ENCODE peak calls at places on chromosomes 4 and X, in five cellular contexts. D is SK-N-SH, E is K562, N is GM12878, K is HepG2. P is an unnamed sample. For H3K4me1, the result is how much of the 10 kb centered on the place peaks cover.

GRCh38 chrX:78378476-78379115 is 51.2 kb upstream of the CYSLTR1 start:
- DNase-seq in D (no peak), E (no peak), N (no peak), K (no peak), P (no peak)

GRCh38 chrX:108735680-108736508 is 469 bp downstream of the IRS4 start:
- DNase-seq in D (peak), E (no peak), N (no peak), K (no peak), P (no peak)

GRCh38 chrX:47080215-47080914 is 2.1 kb downstream of the RGN start:
- DNase-seq in D (no peak), E (no peak), N (no peak), K (peak), P (no peak)

GRCh38 chr4:188665466-188665865 is 526.2 kb downstream of the TRIML1 start:
- DNase-seq in D (no peak), E (no peak), N (no peak), K (no peak), P (no peak)

GRCh38 chr4:168540086-168540864 is 43.4 kb downstream of the PALLD start:
- DNase-seq in D (no peak), E (no peak), N (no peak), K (no peak), P (peak)

GRCh38 chr4:101730291-101731117 is 60.0 kb upstream of the BANK1 start:
- DNase-seq in D (peak), E (peak), N (peak), K (peak), P (peak)

GRCh38 chrX:97374266-97374665 is 490.6 kb downstream of the RPA4 start:
- DNase-seq in D (no peak), E (no peak), N (no peak), K (no peak), P (no peak)

GRCh38 chrX:44245730-44246129 is 97.7 kb downstream of the EFHC2 start:
- DNase-seq in D (no peak), E (no peak), N (no peak), K (no peak), P (no peak)

GRCh38 chr4:148164529-148164928 is 277.7 kb downstream of the NR3C2 start:
- DNase-seq in D (no peak), E (no peak), N (no peak), K (no peak), P (no peak)

GRCh38 chrX:3690140-3690539 is 23.3 kb downstream of the PRKX start:
- DNase-seq in D (no peak), E (no peak), N (no peak), K (no peak), P (no peak)

GRCh38 chrX:72201836-72202536 is 20.4 kb downstream of the PIN4 start:
- DNase-seq in D (no peak), E (no peak), N (no peak), K (no peak), P (no peak)

GRCh38 chr4:17701882-17702281 is 79.5 kb downstream of the FAM184B start:
- DNase-seq in D (no peak), E (no peak), N (no peak), K (no peak), P (no peak)

GRCh38 chr4:98659106-98659592 is 738 bp upstream of the TSPAN5 start:
- DNase-seq in D (no peak), E (no peak), N (no peak), K (no peak), P (no peak)
- H3K4me1 ChIP-seq in D (under half), E (under half), N (under half), K (under half), P (half or more)

GRCh38 chr4:170399894-170400293 is 310.1 kb upstream of the AADAT start:
- DNase-seq in D (no peak), E (no peak), N (no peak), K (no peak), P (no peak)

GRCh38 chr4:170400346-170400745 is 310.6 kb upstream of the AADAT start:
- DNase-seq in D (no peak), E (no peak), N (no peak), K (no peak), P (no peak)

GRCh38 chr4:170395773-170396172 is 306.0 kb upstream of the AADAT start:
- DNase-seq in D (no peak), E (no peak), N (no peak), K (no peak), P (no peak)

GRCh38 chr4:170398228-170398627 is 308.5 kb upstream of the AADAT start:
- DNase-seq in D (no peak), E (no peak), N (no peak), K (no peak), P (no peak)
- TF ChIP-seq MAX in D (no peak), E (no peak), N (no peak), K (no peak), P (no peak)

GRCh38 chr4:174522183-174523002 is at the start of gene HPGD:
- DNase-seq in D (peak), E (peak), N (no peak), K (no peak), P (no peak)

GRCh38 chr4:174523003-174523693 is 860 bp upstream of the HPGD start:
- DNase-seq in D (no peak), E (no peak), N (no peak), K (no peak), P (no peak)

GRCh38 chr4:174524242-174524641 is 2.0 kb upstream of the HPGD start:
- DNase-seq in D (no peak), E (peak), N (no peak), K (no peak), P (no peak)

GRCh38 chr4:174520655-174521054 is 1.6 kb downstream of the HPGD start:
- DNase-seq in D (no peak), E (no peak), N (no peak), K (no peak), P (no peak)

DNA sequence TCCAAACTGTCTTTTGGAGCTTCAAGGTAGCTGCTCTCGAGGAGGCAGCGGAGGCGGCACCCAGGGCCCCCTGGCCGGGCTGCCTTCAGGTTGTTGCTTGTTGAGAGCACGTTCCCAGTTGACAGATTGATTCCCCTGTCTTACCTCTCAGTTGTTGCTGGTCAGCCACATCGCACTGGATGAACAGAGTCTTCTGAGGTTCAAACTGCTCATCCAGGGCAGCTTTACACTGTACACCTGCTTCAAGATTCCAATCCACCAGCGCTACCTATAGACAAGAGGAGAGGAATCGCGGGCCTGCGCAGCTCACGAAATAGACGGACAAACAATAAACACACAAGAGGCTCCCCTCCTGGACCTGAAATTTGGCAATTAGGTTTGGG is 497 bp downstream of the HPGD start:
- DNase-seq in D (peak), E (no peak), N (no peak), K (no peak), P (no peak)
- TF ChIP-seq ZBTB33 in D (no peak), E (peak), N (no peak), K (no peak), P (no peak)

GRCh38 chr4:173237152-173237551 is 68.5 kb downstream of the GALNT7 start:
- DNase-seq in D (peak), E (no peak), N (no peak), K (no peak), P (no peak)
- H3K4me1 ChIP-seq in D (under half), E (under half), N (under half), K (under half), P (under half)

P was measured in HCT116.